ENCODE peak calls at places on chromosomes 12 and 14, in five cellular contexts. D is NCI-H2029 treated with DMSO at 0.1 percent for 48 hours, W is nucleus accumbens, O is T-cell, Y is fibroblast of the aortic adventitia. E is an unnamed sample.

GRCh38 chr14:68695326-68695768 is 97.5 kb downstream of the ZFP36L1 start:
- DNase-seq in Y (peak), D (no peak), W (no peak), O (no peak), E (no peak)

GRCh38 chr14:89486961-89487360 is 69.9 kb upstream of the FOXN3 start:
- DNase-seq in W (no peak), O (no peak), D (no peak), Y (no peak), E (no peak)

GRCh38 chr12:94636462-94637085 is 13.8 kb downstream of the TMCC3 start:
- DNase-seq in Y (no peak), O (no peak), W (no peak), D (no peak), E (no peak)

GRCh38 chr12:124862768-124863408 is 776 bp downstream of the SCARB1 start:
- DNase-seq in W (peak), Y (no peak), O (no peak), D (no peak), E (peak)

GRCh38 chr14:53055003-53055402 is 98.1 kb downstream of the DDHD1 start:
- DNase-seq in W (no peak), Y (peak), O (no peak), D (peak), E (peak)

GRCh38 chr14:20356422-20356821 is 13.0 kb downstream of the PARP2 start:
- DNase-seq in Y (no peak), O (no peak), W (no peak), D (no peak), E (no peak)

GRCh38 chr12:83462419-83462818 is 775.7 kb downstream of the TMTC2 start:
- DNase-seq in D (no peak), Y (no peak), W (no peak), O (no peak), E (no peak)

GRCh38 chr14:94058128-94058673 is 22.8 kb downstream of the DDX24 start:
- DNase-seq in W (no peak), Y (no peak), D (no peak), O (no peak), E (no peak)

GRCh38 chr14:77603654-77604270 is 12.7 kb downstream of the SPTLC2 start:
- DNase-seq in D (no peak), Y (no peak), W (no peak), O (no peak), E (no peak)

GRCh38 chr12:58502236-58502635 is 418.1 kb downstream of the LRIG3 start:
- DNase-seq in D (peak), Y (no peak), O (no peak), W (no peak), E (no peak)

GRCh38 chr12:92530706-92531105 is 172.1 kb upstream of the PLEKHG7 start:
- DNase-seq in O (no peak), W (no peak), Y (no peak), D (no peak), E (no peak)

GRCh38 chr12:6530576-6531260 is 3.6 kb upstream of the GAPDH start:
- DNase-seq in O (no peak), Y (no peak), W (no peak), D (no peak), E (no peak)

GRCh38 chr14:91328313-91329050 is 84.0 kb upstream of the GPR68 start:
- DNase-seq in Y (no peak), O (no peak), W (no peak), D (no peak), E (no peak)

GRCh38 chr12:49057888-49058287 is 2.7 kb downstream of the KMT2D start:
- DNase-seq in D (peak), Y (no peak), O (no peak), W (no peak), E (no peak)

GRCh38 chr12:99029502-99030271 is 384.6 kb downstream of the APAF1 start:
- DNase-seq in O (no peak), W (no peak), D (peak), Y (no peak), E (no peak)

GRCh38 chr14:22313172-22313801 is 275.7 kb downstream of the DAD1 start:
- DNase-seq in W (no peak), Y (peak), O (no peak), D (no peak), E (no peak)

GRCh38 chr12:47868041-47868440 is 36.8 kb downstream of the VDR start:
- DNase-seq in D (no peak), W (no peak), Y (peak), O (no peak), E (no peak)

GRCh38 chr14:32679927-32680612 is 258.6 kb upstream of the NPAS3 start:
- DNase-seq in O (no peak), D (no peak), W (no peak), Y (no peak), E (no peak)

GRCh38 chr12:131487379-131488129 is 223.3 kb upstream of the SFSWAP start:
- DNase-seq in D (no peak), W (no peak), O (no peak), Y (no peak), E (no peak)

GRCh38 chr14:39841088-39841487 is 408.9 kb upstream of the FBXO33 start:
- DNase-seq in O (no peak), Y (no peak), D (no peak), W (no peak), E (no peak)

GRCh38 chr14:94014375-94014774 is 11.8 kb upstream of the OTUB2 start:
- DNase-seq in O (no peak), D (no peak), Y (no peak), W (no peak), E (no peak)

GRCh38 chr14:100476012-100476822 is 111.0 kb downstream of the BEGAIN start:
- DNase-seq in W (no peak), Y (peak), D (no peak), O (no peak), E (no peak)

GRCh38 chr14:36582011-36582873 is at the start of gene NKX2-8:
- DNase-seq in D (no peak), O (no peak), Y (no peak), W (no peak), E (no peak)

GRCh38 chr12:92297932-92298681 is 152.5 kb upstream of the BTG1 start:
- DNase-seq in Y (peak), W (no peak), D (no peak), O (no peak), E (peak)

E was measured in OCI-LY7.